ENCODE peak calls at places on chromosomes 13 and 19, in nine cellular contexts. One of them, this sample, is unnamed.
A peak's percentile ranks its signal among the peaks of the same experiment; 100 is the strongest.

GRCh38 chr19:33273881-33274662 is 28.3 kb downstream of the CEBPA start:
- DNase-seq in left cardiac atrium: peak; percentile 60
- DNase-seq in activated CD4-positive, alpha-beta T cell treated with anti-CD3 and anti-CD28 coated beads, Interleukin-2, amount 50 U/mL, for 24 hours: no peak
- DNase-seq in brain microvascular endothelial cell: peak; percentile 94
- DNase-seq in naive thymus-derived CD4-positive, alpha-beta T cell: no peak
- DNase-seq in IMR-90: peak; percentile 84
- DNase-seq in GM12865: peak; percentile 27
- DNase-seq in HuH-7.5: peak; percentile 92
- DNase-seq in neural crest cell: no peak
- DNase-seq in this sample: no peak

GRCh38 chr19:4449022-4449825 is 8.4 kb downstream of the UBXN6 start:
- DNase-seq in GM12865: no peak
- DNase-seq in neural crest cell: no peak
- DNase-seq in HuH-7.5: no peak
- DNase-seq in naive thymus-derived CD4-positive, alpha-beta T cell: no peak
- DNase-seq in brain microvascular endothelial cell: no peak
- DNase-seq in IMR-90: no peak
- DNase-seq in activated CD4-positive, alpha-beta T cell treated with anti-CD3 and anti-CD28 coated beads, Interleukin-2, amount 50 U/mL, for 24 hours: no peak
- DNase-seq in left cardiac atrium: peak; percentile 73
- DNase-seq in this sample: no peak

GRCh38 chr13:27924529-27925141 is 4.8 kb downstream of the PDX1 start:
- DNase-seq in naive thymus-derived CD4-positive, alpha-beta T cell: no peak
- DNase-seq in left cardiac atrium: no peak
- DNase-seq in GM12865: no peak
- DNase-seq in neural crest cell: no peak
- DNase-seq in activated CD4-positive, alpha-beta T cell treated with anti-CD3 and anti-CD28 coated beads, Interleukin-2, amount 50 U/mL, for 24 hours: no peak
- DNase-seq in HuH-7.5: no peak
- DNase-seq in brain microvascular endothelial cell: no peak
- DNase-seq in IMR-90: no peak
- DNase-seq in this sample: no peak

GRCh38 chr13:77563110-77563509 is 27.6 kb downstream of the SCEL start:
- DNase-seq in IMR-90: peak; percentile 17
- DNase-seq in brain microvascular endothelial cell: peak; percentile 11
- DNase-seq in neural crest cell: no peak
- DNase-seq in HuH-7.5: no peak
- DNase-seq in GM12865: no peak
- DNase-seq in activated CD4-positive, alpha-beta T cell treated with anti-CD3 and anti-CD28 coated beads, Interleukin-2, amount 50 U/mL, for 24 hours: no peak
- DNase-seq in left cardiac atrium: no peak
- DNase-seq in naive thymus-derived CD4-positive, alpha-beta T cell: no peak
- DNase-seq in this sample: no peak

GRCh38 chr19:16014923-16015804 is 61.1 kb upstream of the TPM4 start:
- DNase-seq in left cardiac atrium: no peak
- DNase-seq in activated CD4-positive, alpha-beta T cell treated with anti-CD3 and anti-CD28 coated beads, Interleukin-2, amount 50 U/mL, for 24 hours: no peak
- DNase-seq in IMR-90: no peak
- DNase-seq in naive thymus-derived CD4-positive, alpha-beta T cell: no peak
- DNase-seq in GM12865: no peak
- DNase-seq in neural crest cell: no peak
- DNase-seq in HuH-7.5: no peak
- DNase-seq in brain microvascular endothelial cell: no peak
- DNase-seq in this sample: no peak

GRCh38 chr19:43526884-43527859 is at the start of gene ETHE1:
- DNase-seq in naive thymus-derived CD4-positive, alpha-beta T cell: peak; percentile 49
- DNase-seq in neural crest cell: peak; percentile 76
- DNase-seq in brain microvascular endothelial cell: peak; percentile 31
- DNase-seq in left cardiac atrium: peak; percentile 90
- DNase-seq in activated CD4-positive, alpha-beta T cell treated with anti-CD3 and anti-CD28 coated beads, Interleukin-2, amount 50 U/mL, for 24 hours: peak; percentile 54
- DNase-seq in HuH-7.5: peak; percentile 86
- DNase-seq in GM12865: peak; percentile 84
- DNase-seq in IMR-90: peak; percentile 31
- DNase-seq in this sample: peak; percentile 75

GRCh38 chr13:25249001-25249543 is 38.2 kb downstream of the MTMR6 start:
- DNase-seq in naive thymus-derived CD4-positive, alpha-beta T cell: no peak
- DNase-seq in HuH-7.5: peak; percentile 15
- DNase-seq in activated CD4-positive, alpha-beta T cell treated with anti-CD3 and anti-CD28 coated beads, Interleukin-2, amount 50 U/mL, for 24 hours: no peak
- DNase-seq in neural crest cell: no peak
- DNase-seq in left cardiac atrium: no peak
- DNase-seq in brain microvascular endothelial cell: peak; percentile 36
- DNase-seq in IMR-90: peak; percentile 43
- DNase-seq in GM12865: peak; percentile 48
- DNase-seq in this sample: no peak

GRCh38 chr13:106865706-106866288 is 297.9 kb upstream of the ARGLU1 start:
- DNase-seq in HuH-7.5: no peak
- DNase-seq in GM12865: no peak
- DNase-seq in activated CD4-positive, alpha-beta T cell treated with anti-CD3 and anti-CD28 coated beads, Interleukin-2, amount 50 U/mL, for 24 hours: no peak
- DNase-seq in IMR-90: no peak
- DNase-seq in neural crest cell: no peak
- DNase-seq in naive thymus-derived CD4-positive, alpha-beta T cell: no peak
- DNase-seq in brain microvascular endothelial cell: no peak
- DNase-seq in left cardiac atrium: no peak
- DNase-seq in this sample: no peak

GRCh38 chr13:99419591-99420243 is 81.6 kb upstream of the TM9SF2 start:
- DNase-seq in GM12865: no peak
- DNase-seq in neural crest cell: no peak
- DNase-seq in HuH-7.5: no peak
- DNase-seq in naive thymus-derived CD4-positive, alpha-beta T cell: no peak
- DNase-seq in activated CD4-positive, alpha-beta T cell treated with anti-CD3 and anti-CD28 coated beads, Interleukin-2, amount 50 U/mL, for 24 hours: no peak
- DNase-seq in left cardiac atrium: no peak
- DNase-seq in IMR-90: no peak
- DNase-seq in brain microvascular endothelial cell: no peak
- DNase-seq in this sample: no peak

This sample was measured in 8988T.